ENCODE peak calls at places on chromosomes 13 and 19, in seven cellular contexts. One of them, this sample, is unnamed.

GRCh38 chr13:45781553-45782326 is 69.8 kb downstream of the SIAH3 start:
- DNase-seq in fibroblast of lung: peak; percentile 2
- DNase-seq in testis: peak; percentile 59
- DNase-seq in CD4-positive, alpha-beta T cell: no peak
- DNase-seq in neural progenitor cell: no peak
- DNase-seq in body of pancreas: peak; percentile 65
- DNase-seq in GM12878: no peak
- DNase-seq in this sample: no peak

GRCh38 chr13:109670776-109671175 is 115.6 kb downstream of the IRS2 start:
- DNase-seq in neural progenitor cell: no peak
- DNase-seq in testis: no peak
- DNase-seq in body of pancreas: no peak
- DNase-seq in fibroblast of lung: no peak
- DNase-seq in CD4-positive, alpha-beta T cell: no peak
- DNase-seq in GM12878: no peak
- DNase-seq in this sample: no peak

GRCh38 chr19:4524808-4525562 is 6.7 kb upstream of the PLIN4 start:
- DNase-seq in CD4-positive, alpha-beta T cell: peak; percentile 54
- DNase-seq in body of pancreas: peak; percentile 62
- DNase-seq in testis: peak; percentile 57
- DNase-seq in GM12878: no peak
- DNase-seq in fibroblast of lung: peak; percentile 43
- DNase-seq in neural progenitor cell: peak; percentile 61
- DNase-seq in this sample: peak; percentile 44

GRCh38 chr13:79273045-79273444 is 133.0 kb downstream of the RBM26 start:
- DNase-seq in fibroblast of lung: no peak
- DNase-seq in GM12878: no peak
- DNase-seq in CD4-positive, alpha-beta T cell: no peak
- DNase-seq in testis: no peak
- DNase-seq in neural progenitor cell: no peak
- DNase-seq in body of pancreas: no peak
- DNase-seq in this sample: no peak

GRCh38 chr19:31350693-31351211 is 1.5 kb upstream of the TSHZ3 start:
- DNase-seq in GM12878: no peak
- DNase-seq in fibroblast of lung: peak; percentile 53
- DNase-seq in testis: peak; percentile 61
- DNase-seq in neural progenitor cell: peak; percentile 88
- DNase-seq in CD4-positive, alpha-beta T cell: no peak
- DNase-seq in body of pancreas: peak; percentile 55
- DNase-seq in this sample: no peak

GRCh38 chr19:40596608-40597328 is 4.4 kb upstream of the LTBP4 start:
- DNase-seq in neural progenitor cell: peak; percentile 84
- DNase-seq in testis: peak; percentile 69
- DNase-seq in GM12878: no peak
- DNase-seq in CD4-positive, alpha-beta T cell: no peak
- DNase-seq in fibroblast of lung: peak; percentile 54
- DNase-seq in body of pancreas: peak; percentile 58
- DNase-seq in this sample: no peak

GRCh38 chr19:11194173-11194572 is 3.2 kb downstream of the KANK2 start:
- DNase-seq in fibroblast of lung: no peak
- DNase-seq in testis: no peak
- DNase-seq in neural progenitor cell: no peak
- DNase-seq in body of pancreas: no peak
- DNase-seq in CD4-positive, alpha-beta T cell: no peak
- DNase-seq in GM12878: no peak
- DNase-seq in this sample: no peak

GRCh38 chr13:40175639-40176038 is 490.8 kb downstream of the FOXO1 start:
- DNase-seq in GM12878: no peak
- DNase-seq in body of pancreas: no peak
- DNase-seq in CD4-positive, alpha-beta T cell: no peak
- DNase-seq in fibroblast of lung: peak; percentile 17
- DNase-seq in neural progenitor cell: no peak
- DNase-seq in testis: no peak
- DNase-seq in this sample: no peak

GRCh38 chr19:852136-853013 is at the start of gene ELANE:
- DNase-seq in CD4-positive, alpha-beta T cell: no peak
- DNase-seq in fibroblast of lung: no peak
- DNase-seq in testis: no peak
- DNase-seq in neural progenitor cell: no peak
- DNase-seq in GM12878: no peak
- DNase-seq in body of pancreas: no peak
- DNase-seq in this sample: no peak

GRCh38 chr13:20911037-20911436 is 8.5 kb upstream of the XPO4 start:
- DNase-seq in GM12878: no peak
- DNase-seq in fibroblast of lung: no peak
- DNase-seq in CD4-positive, alpha-beta T cell: no peak
- DNase-seq in testis: no peak
- DNase-seq in body of pancreas: no peak
- DNase-seq in neural progenitor cell: no peak
- DNase-seq in this sample: no peak

GRCh38 chr13:47932953-47933687 is 68.0 kb downstream of the SUCLA2 start:
- DNase-seq in body of pancreas: no peak
- DNase-seq in CD4-positive, alpha-beta T cell: no peak
- DNase-seq in fibroblast of lung: peak; percentile 6
- DNase-seq in testis: no peak
- DNase-seq in neural progenitor cell: peak; percentile 29
- DNase-seq in GM12878: no peak
- DNase-seq in this sample: no peak

GRCh38 chr19:39257227-39257626 is 8.6 kb upstream of the IFNL4 start:
- DNase-seq in body of pancreas: no peak
- DNase-seq in testis: no peak
- DNase-seq in CD4-positive, alpha-beta T cell: no peak
- DNase-seq in fibroblast of lung: no peak
- DNase-seq in neural progenitor cell: no peak
- DNase-seq in GM12878: no peak
- DNase-seq in this sample: no peak

GRCh38 chr13:30153871-30154426 is 153.4 kb downstream of the KATNAL1 start:
- DNase-seq in body of pancreas: no peak
- DNase-seq in CD4-positive, alpha-beta T cell: no peak
- DNase-seq in testis: peak; percentile 20
- DNase-seq in GM12878: no peak
- DNase-seq in neural progenitor cell: peak; percentile 61
- DNase-seq in fibroblast of lung: no peak
- DNase-seq in this sample: no peak

GRCh38 chr13:34459856-34460255 is 482.2 kb upstream of the NBEA start:
- DNase-seq in testis: no peak
- DNase-seq in fibroblast of lung: no peak
- DNase-seq in body of pancreas: no peak
- DNase-seq in CD4-positive, alpha-beta T cell: no peak
- DNase-seq in GM12878: no peak
- DNase-seq in neural progenitor cell: no peak
- DNase-seq in this sample: no peak

GRCh38 chr13:110641055-110642015 is 26.0 kb downstream of the NAXD start:
- DNase-seq in CD4-positive, alpha-beta T cell: no peak
- DNase-seq in GM12878: no peak
- DNase-seq in fibroblast of lung: peak; percentile 39
- DNase-seq in body of pancreas: no peak
- DNase-seq in neural progenitor cell: no peak
- DNase-seq in testis: peak; percentile 72
- DNase-seq in this sample: no peak

GRCh38 chr13:113224486-113224885 is 15.1 kb downstream of the CUL4A start:
- DNase-seq in GM12878: no peak
- DNase-seq in fibroblast of lung: no peak
- DNase-seq in body of pancreas: no peak
- DNase-seq in testis: no peak
- DNase-seq in neural progenitor cell: no peak
- DNase-seq in CD4-positive, alpha-beta T cell: no peak
- DNase-seq in this sample: no peak

GRCh38 chr13:45623516-45624090 is 8.1 kb upstream of the ERICH6B start:
- DNase-seq in neural progenitor cell: peak; percentile 47
- DNase-seq in CD4-positive, alpha-beta T cell: no peak
- DNase-seq in GM12878: peak; percentile 21
- DNase-seq in body of pancreas: no peak
- DNase-seq in fibroblast of lung: peak; percentile 36
- DNase-seq in testis: no peak
- DNase-seq in this sample: no peak

GRCh38 chr19:55384576-55385235 is 614 bp upstream of the TMEM238 start:
- DNase-seq in fibroblast of lung: no peak
- DNase-seq in CD4-positive, alpha-beta T cell: no peak
- DNase-seq in neural progenitor cell: no peak
- DNase-seq in GM12878: no peak
- DNase-seq in body of pancreas: no peak
- DNase-seq in testis: peak; percentile 42
- DNase-seq in this sample: peak; percentile 17

GRCh38 chr13:68439821-68440220 is 1209.7 kb upstream of the PCDH9 start:
- DNase-seq in fibroblast of lung: peak; percentile 57
- DNase-seq in GM12878: no peak
- DNase-seq in CD4-positive, alpha-beta T cell: no peak
- DNase-seq in testis: no peak
- DNase-seq in body of pancreas: no peak
- DNase-seq in neural progenitor cell: no peak
- DNase-seq in this sample: no peak

GRCh38 chr13:105168295-105168694 is 1367.2 kb downstream of the EFNB2 start:
- DNase-seq in CD4-positive, alpha-beta T cell: no peak
- DNase-seq in testis: no peak
- DNase-seq in neural progenitor cell: no peak
- DNase-seq in GM12878: no peak
- DNase-seq in body of pancreas: no peak
- DNase-seq in fibroblast of lung: no peak
- DNase-seq in this sample: no peak

GRCh38 chr19:3648037-3648905 is 21.7 kb upstream of the CACTIN start:
- DNase-seq in fibroblast of lung: no peak
- DNase-seq in CD4-positive, alpha-beta T cell: no peak
- DNase-seq in GM12878: no peak
- DNase-seq in testis: no peak
- DNase-seq in body of pancreas: no peak
- DNase-seq in neural progenitor cell: no peak
- DNase-seq in this sample: no peak

GRCh38 chr13:113853518-113854237 is 10.2 kb downstream of the GAS6 start:
- DNase-seq in GM12878: no peak
- DNase-seq in fibroblast of lung: peak; percentile 65
- DNase-seq in neural progenitor cell: no peak
- DNase-seq in testis: peak; percentile 32
- DNase-seq in body of pancreas: peak; percentile 8
- DNase-seq in CD4-positive, alpha-beta T cell: no peak
- DNase-seq in this sample: no peak

GRCh38 chr19:4589579-4590410 is 30.3 kb upstream of the SEMA6B start:
- DNase-seq in CD4-positive, alpha-beta T cell: no peak
- DNase-seq in GM12878: no peak
- DNase-seq in body of pancreas: no peak
- DNase-seq in testis: peak; percentile 37
- DNase-seq in neural progenitor cell: peak; percentile 34
- DNase-seq in fibroblast of lung: no peak
- DNase-seq in this sample: no peak

GRCh38 chr13:113906566-113906965 is 42.7 kb upstream of the GAS6 start:
- DNase-seq in testis: no peak
- DNase-seq in GM12878: no peak
- DNase-seq in fibroblast of lung: no peak
- DNase-seq in neural progenitor cell: no peak
- DNase-seq in CD4-positive, alpha-beta T cell: no peak
- DNase-seq in body of pancreas: peak; percentile 8
- DNase-seq in this sample: no peak

GRCh38 chr13:96696501-96696900 is 297.8 kb downstream of the OXGR1 start:
- DNase-seq in neural progenitor cell: no peak
- DNase-seq in GM12878: no peak
- DNase-seq in body of pancreas: no peak
- DNase-seq in CD4-positive, alpha-beta T cell: no peak
- DNase-seq in testis: no peak
- DNase-seq in fibroblast of lung: no peak
- DNase-seq in this sample: no peak

GRCh38 chr13:80663788-80664187 is 322.9 kb upstream of the SPRY2 start:
- DNase-seq in body of pancreas: no peak
- DNase-seq in testis: no peak
- DNase-seq in GM12878: no peak
- DNase-seq in fibroblast of lung: no peak
- DNase-seq in CD4-positive, alpha-beta T cell: no peak
- DNase-seq in neural progenitor cell: no peak
- DNase-seq in this sample: no peak
- H3K9me3 ChIP-seq in body of pancreas: no peaks in the 10 kb centered on the region
- H3K9me3 ChIP-seq in testis: no peaks in the 10 kb centered on the region
- H3K9me3 ChIP-seq in GM12878: no peaks in the 10 kb centered on the region
- H3K9me3 ChIP-seq in fibroblast of lung: no peaks in the 10 kb centered on the region
- H3K9me3 ChIP-seq in CD4-positive, alpha-beta T cell: no peaks in the 10 kb centered on the region
- H3K9me3 ChIP-seq in neural progenitor cell: no peaks in the 10 kb centered on the region
- H3K9me3 ChIP-seq in this sample: no peaks in the 10 kb centered on the region

GRCh38 chr19:8815780-8816179 is 16.3 kb downstream of the ZNF558 start:
- DNase-seq in fibroblast of lung: no peak
- DNase-seq in GM12878: no peak
- DNase-seq in testis: no peak
- DNase-seq in CD4-positive, alpha-beta T cell: no peak
- DNase-seq in body of pancreas: no peak
- DNase-seq in neural progenitor cell: no peak
- DNase-seq in this sample: no peak
- H3K9me3 ChIP-seq in fibroblast of lung: peaks cover 3% of the 10 kb centered on the region
- H3K9me3 ChIP-seq in GM12878: peaks cover 7% of the 10 kb centered on the region
- H3K9me3 ChIP-seq in testis: no peaks in the 10 kb centered on the region
- H3K9me3 ChIP-seq in CD4-positive, alpha-beta T cell: peaks cover 91% of the 10 kb centered on the region
- H3K9me3 ChIP-seq in body of pancreas: peaks cover 5% of the 10 kb centered on the region
- H3K9me3 ChIP-seq in neural progenitor cell: peaks cover 64% of the 10 kb centered on the region
- H3K9me3 ChIP-seq in this sample: peaks cover 47% of the 10 kb centered on the region

DNA sequence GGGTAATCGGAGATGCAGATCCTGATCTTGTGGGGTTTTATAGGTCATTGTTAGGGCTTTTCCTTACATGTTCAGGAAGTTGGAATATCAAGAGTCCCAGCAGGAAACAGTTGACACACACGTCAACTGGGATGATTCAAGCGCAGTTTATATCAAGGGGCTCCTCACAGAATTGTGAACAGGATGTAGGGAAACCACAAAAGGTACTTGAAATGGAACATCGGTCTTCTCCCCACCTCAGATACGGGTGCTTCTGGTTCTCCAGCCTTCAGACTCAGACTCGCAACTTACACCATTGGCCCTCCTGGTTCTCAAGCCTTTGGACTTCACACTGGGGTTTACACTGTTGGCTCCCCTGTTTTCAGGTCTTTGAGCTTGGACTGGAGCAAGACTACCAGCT is 19.5 kb downstream of the ZNF557 start:
- DNase-seq in CD4-positive, alpha-beta T cell: no peak
- DNase-seq in testis: no peak
- DNase-seq in neural progenitor cell: no peak
- DNase-seq in GM12878: no peak
- DNase-seq in body of pancreas: no peak
- DNase-seq in fibroblast of lung: no peak
- DNase-seq in this sample: no peak
- H3K9me3 ChIP-seq in CD4-positive, alpha-beta T cell: peaks cover 65% of the 10 kb centered on the region
- H3K9me3 ChIP-seq in testis: peaks cover 2% of the 10 kb centered on the region
- H3K9me3 ChIP-seq in neural progenitor cell: peaks cover 25% of the 10 kb centered on the region
- H3K9me3 ChIP-seq in GM12878: peaks cover 27% of the 10 kb centered on the region
- H3K9me3 ChIP-seq in body of pancreas: no peaks in the 10 kb centered on the region
- H3K9me3 ChIP-seq in fibroblast of lung: peaks cover 1% of the 10 kb centered on the region
- H3K9me3 ChIP-seq in this sample: peaks cover 28% of the 10 kb centered on the region

GRCh38 chr19:44346556-44346955 is 9.9 kb downstream of the ZNF112 start:
- DNase-seq in fibroblast of lung: no peak
- DNase-seq in testis: no peak
- DNase-seq in neural progenitor cell: no peak
- DNase-seq in CD4-positive, alpha-beta T cell: no peak
- DNase-seq in GM12878: no peak
- DNase-seq in body of pancreas: no peak
- DNase-seq in this sample: no peak
- H3K9me3 ChIP-seq in fibroblast of lung: no peaks in the 10 kb centered on the region
- H3K9me3 ChIP-seq in testis: no peaks in the 10 kb centered on the region
- H3K9me3 ChIP-seq in neural progenitor cell: peaks cover 21% of the 10 kb centered on the region
- H3K9me3 ChIP-seq in CD4-positive, alpha-beta T cell: peaks cover 33% of the 10 kb centered on the region
- H3K9me3 ChIP-seq in GM12878: no peaks in the 10 kb centered on the region
- H3K9me3 ChIP-seq in body of pancreas: no peaks in the 10 kb centered on the region
- H3K9me3 ChIP-seq in this sample: peaks cover 5% of the 10 kb centered on the region

GRCh38 chr19:53140351-53140750 is 7.6 kb upstream of the ZNF415 start:
- DNase-seq in testis: no peak
- DNase-seq in body of pancreas: no peak
- DNase-seq in neural progenitor cell: no peak
- DNase-seq in CD4-positive, alpha-beta T cell: no peak
- DNase-seq in fibroblast of lung: no peak
- DNase-seq in GM12878: no peak
- DNase-seq in this sample: no peak
- H3K9me3 ChIP-seq in testis: no peaks in the 10 kb centered on the region
- H3K9me3 ChIP-seq in body of pancreas: no peaks in the 10 kb centered on the region
- H3K9me3 ChIP-seq in neural progenitor cell: peaks cover 31% of the 10 kb centered on the region
- H3K9me3 ChIP-seq in CD4-positive, alpha-beta T cell: peaks cover 90% of the 10 kb centered on the region
- H3K9me3 ChIP-seq in fibroblast of lung: no peaks in the 10 kb centered on the region
- H3K9me3 ChIP-seq in GM12878: peaks cover 17% of the 10 kb centered on the region
- H3K9me3 ChIP-seq in this sample: peaks cover 34% of the 10 kb centered on the region

GRCh38 chr19:51977346-51977745 is 9.3 kb downstream of the ZNF350 start:
- DNase-seq in fibroblast of lung: no peak
- DNase-seq in testis: no peak
- DNase-seq in neural progenitor cell: no peak
- DNase-seq in body of pancreas: no peak
- DNase-seq in CD4-positive, alpha-beta T cell: no peak
- DNase-seq in GM12878: no peak
- DNase-seq in this sample: no peak
- H3K9me3 ChIP-seq in fibroblast of lung: no peaks in the 10 kb centered on the region
- H3K9me3 ChIP-seq in testis: no peaks in the 10 kb centered on the region
- H3K9me3 ChIP-seq in neural progenitor cell: peaks cover 8% of the 10 kb centered on the region
- H3K9me3 ChIP-seq in body of pancreas: no peaks in the 10 kb centered on the region
- H3K9me3 ChIP-seq in CD4-positive, alpha-beta T cell: peaks cover 100% of the 10 kb centered on the region
- H3K9me3 ChIP-seq in GM12878: peaks cover 40% of the 10 kb centered on the region
- H3K9me3 ChIP-seq in this sample: peaks cover 69% of the 10 kb centered on the region

This sample was measured in T-helper 17 cell.